ENCODE peak calls at places on chromosomes 1 and 21, in five cellular contexts. M, T, G, J and Y are unnamed samples.
A peak's percentile ranks its signal among the peaks of the same experiment; 100 is the strongest.

GRCh38 chr1:15212216-15212988 is 34.6 kb upstream of the FHAD1 start:
- DNase-seq in M (no peak), T (no peak), G (no peak), J (no peak), Y (peak; percentile 15)

GRCh38 chr1:59903136-59903754 is 23.3 kb downstream of the CYP2J2 start:
- DNase-seq in M (peak; percentile 29), T (no peak), G (peak; percentile 53), J (peak; percentile 61), Y (no peak)

GRCh38 chr1:180951186-180951745 is 38.6 kb downstream of the KIAA1614 start:
- DNase-seq in M (no peak), T (no peak), G (no peak), J (no peak), Y (no peak)

GRCh38 chr1:165858928-165859845 is 31.8 kb downstream of the UCK2 start:
- DNase-seq in M (peak; percentile 20), T (no peak), G (no peak), J (no peak), Y (no peak)

GRCh38 chr1:41741244-41741643 is 177.5 kb downstream of the HIVEP3 start:
- DNase-seq in M (no peak), T (no peak), G (no peak), J (peak; percentile 27), Y (no peak)

GRCh38 chr1:160834945-160835565 is 27.6 kb downstream of the CD244 start:
- DNase-seq in M (peak; percentile 64), T (peak; percentile 17), G (peak; percentile 55), J (peak; percentile 77), Y (no peak)

GRCh38 chr1:58652351-58653184 is 47.3 kb downstream of the MYSM1 start:
- DNase-seq in M (peak; percentile 89), T (peak; percentile 61), G (peak; percentile 68), J (peak; percentile 84), Y (no peak)

GRCh38 chr1:42963378-42964005 is 4.8 kb upstream of the SLC2A1 start:
- DNase-seq in M (peak; percentile 88), T (no peak), G (no peak), J (peak; percentile 53), Y (no peak)

GRCh38 chr1:220880726-220881506 is 1.7 kb downstream of the HLX start:
- DNase-seq in M (peak; percentile 94), T (peak; percentile 71), G (peak; percentile 35), J (peak; percentile 26), Y (peak; percentile 84)

GRCh38 chr1:10646347-10646861 is 150.0 kb downstream of the CASZ1 start:
- DNase-seq in M (peak; percentile 76), T (peak; percentile 54), G (peak; percentile 76), J (peak; percentile 50), Y (no peak)

GRCh38 chr1:94955767-94956632 is 29.1 kb upstream of the CNN3 start:
- DNase-seq in M (peak; percentile 47), T (peak; percentile 62), G (peak; percentile 86), J (peak; percentile 56), Y (no peak)

GRCh38 chr1:226201029-226201593 is 14.6 kb upstream of the ACBD3 start:
- DNase-seq in M (peak; percentile 28), T (no peak), G (no peak), J (peak; percentile 56), Y (no peak)

GRCh38 chr1:155320661-155321576 is at the start of gene RUSC1:
- DNase-seq in M (peak; percentile 83), T (peak; percentile 88), G (peak; percentile 84), J (peak; percentile 41), Y (peak; percentile 88)

GRCh38 chr1:164726235-164726634 is 167.3 kb downstream of the PBX1 start:
- DNase-seq in M (peak; percentile 94), T (no peak), G (no peak), J (peak; percentile 53), Y (no peak)

GRCh38 chr1:156767879-156768608 is 709 bp downstream of the PRCC start:
- DNase-seq in M (peak; percentile 63), T (peak; percentile 40), G (peak; percentile 30), J (no peak), Y (peak; percentile 73)

GRCh38 chr1:222369991-222370910 is 177.7 kb downstream of the HHIPL2 start:
- DNase-seq in M (peak; percentile 85), T (no peak), G (no peak), J (peak; percentile 53), Y (no peak)

GRCh38 chr1:8603220-8603616 is 214.2 kb downstream of the RERE start:
- DNase-seq in M (peak; percentile 51), T (no peak), G (no peak), J (no peak), Y (no peak)

GRCh38 chr1:15236226-15237145 is 10.5 kb upstream of the FHAD1 start:
- DNase-seq in M (peak; percentile 17), T (no peak), G (no peak), J (no peak), Y (no peak)

GRCh38 chr1:184888505-184888904 is 85.8 kb downstream of the NIBAN1 start:
- DNase-seq in M (peak; percentile 69), T (no peak), G (no peak), J (peak; percentile 67), Y (no peak)

GRCh38 chr21:25733859-25734653 is 648 bp downstream of the ATP5PF start:
- DNase-seq in M (peak; percentile 75), T (peak; percentile 39), G (peak; percentile 71), J (peak; percentile 9), Y (no peak)

GRCh38 chr1:109649380-109649987 is 6.4 kb upstream of the GSTM4 start:
- DNase-seq in M (peak; percentile 76), T (no peak), G (no peak), J (peak; percentile 37), Y (no peak)

GRCh38 chr1:84504580-84505021 is 1.6 kb upstream of the SPATA1 start:
- DNase-seq in M (peak; percentile 71), T (no peak), G (peak; percentile 5), J (peak; percentile 25), Y (no peak)

GRCh38 chr1:241696172-241696814 is 44.2 kb downstream of the WDR64 start:
- DNase-seq in M (no peak), T (no peak), G (no peak), J (no peak), Y (no peak)

GRCh38 chr1:223345720-223346119 is 18.3 kb downstream of the SUSD4 start:
- DNase-seq in M (no peak), T (no peak), G (no peak), J (no peak), Y (no peak)

DNA sequence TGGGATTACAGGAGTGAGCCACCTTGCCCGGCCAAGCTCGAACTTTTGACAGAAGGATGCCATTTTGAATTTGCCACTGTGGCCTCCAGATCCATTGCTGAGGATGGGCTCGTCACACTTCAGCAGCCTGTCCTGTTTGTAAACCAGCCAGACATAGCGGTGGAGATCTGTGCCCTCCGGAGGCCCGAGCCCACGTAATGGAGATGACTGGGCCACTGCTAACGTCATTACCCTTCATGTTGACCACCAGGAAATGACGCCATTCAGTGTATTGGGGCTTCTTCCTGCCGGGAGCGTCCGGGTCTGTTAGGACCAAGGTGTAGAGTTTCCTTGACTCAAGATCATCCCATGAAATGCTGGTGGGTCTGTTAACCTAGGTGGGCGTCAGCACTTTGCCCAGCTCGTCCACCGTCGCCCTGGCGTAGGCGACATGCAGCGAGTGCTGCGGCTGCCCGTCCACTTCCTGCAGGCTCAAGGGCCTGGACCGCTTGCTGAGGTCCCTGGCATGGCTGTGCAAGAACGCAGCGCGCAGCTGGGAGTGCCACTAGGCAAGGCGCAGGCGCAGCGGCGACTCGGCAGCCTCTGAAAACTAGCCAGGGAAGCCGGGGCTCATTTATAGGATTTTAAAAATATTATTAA is 40.8 kb downstream of the PTPRC start:
- DNase-seq in M (no peak), T (no peak), G (peak; percentile 35), J (no peak), Y (no peak)
- H3K27ac ChIP-seq in M (no peak overlapping the region), T (no peak overlapping the region), G (peak overlapping the region; percentile 69), J (peak overlapping the region; percentile 97), Y (no peak overlapping the region)

GRCh38 chr1:53421208-53421607 is 38.0 kb upstream of the DMRTB1 start:
- DNase-seq in M (no peak), T (no peak), G (no peak), J (no peak), Y (no peak)
- H3K4me3 ChIP-seq in M (no peak overlapping the region), T (no peak overlapping the region), G (no peak overlapping the region), J (no peak overlapping the region), Y (no peak overlapping the region)

GRCh38 chr1:212596798-212597197 is 11.8 kb upstream of the ATF3 start:
- DNase-seq in M (no peak), T (no peak), G (no peak), J (no peak), Y (no peak)
- H3K27ac ChIP-seq in M (peak overlapping the region; percentile 88), T (no peak overlapping the region), G (peak overlapping the region; percentile 71), J (peak overlapping the region; percentile 80), Y (no peak overlapping the region)

GRCh38 chr1:31936966-31937299 is 1.2 kb downstream of the PTP4A2 start:
- DNase-seq in M (peak; percentile 40), T (no peak), G (no peak), J (no peak), Y (no peak)

GRCh38 chr1:31932491-31933316 is 5.5 kb downstream of the PTP4A2 start:
- DNase-seq in M (peak; percentile 54), T (no peak), G (no peak), J (peak; percentile 88), Y (no peak)

GRCh38 chr1:31936278-31936965 is 1.7 kb downstream of the PTP4A2 start:
- DNase-seq in M (peak; percentile 46), T (no peak), G (peak; percentile 64), J (peak; percentile 19), Y (no peak)

GRCh38 chr1:31934251-31934650 is 3.9 kb downstream of the PTP4A2 start:
- DNase-seq in M (no peak), T (no peak), G (no peak), J (no peak), Y (no peak)

DNA sequence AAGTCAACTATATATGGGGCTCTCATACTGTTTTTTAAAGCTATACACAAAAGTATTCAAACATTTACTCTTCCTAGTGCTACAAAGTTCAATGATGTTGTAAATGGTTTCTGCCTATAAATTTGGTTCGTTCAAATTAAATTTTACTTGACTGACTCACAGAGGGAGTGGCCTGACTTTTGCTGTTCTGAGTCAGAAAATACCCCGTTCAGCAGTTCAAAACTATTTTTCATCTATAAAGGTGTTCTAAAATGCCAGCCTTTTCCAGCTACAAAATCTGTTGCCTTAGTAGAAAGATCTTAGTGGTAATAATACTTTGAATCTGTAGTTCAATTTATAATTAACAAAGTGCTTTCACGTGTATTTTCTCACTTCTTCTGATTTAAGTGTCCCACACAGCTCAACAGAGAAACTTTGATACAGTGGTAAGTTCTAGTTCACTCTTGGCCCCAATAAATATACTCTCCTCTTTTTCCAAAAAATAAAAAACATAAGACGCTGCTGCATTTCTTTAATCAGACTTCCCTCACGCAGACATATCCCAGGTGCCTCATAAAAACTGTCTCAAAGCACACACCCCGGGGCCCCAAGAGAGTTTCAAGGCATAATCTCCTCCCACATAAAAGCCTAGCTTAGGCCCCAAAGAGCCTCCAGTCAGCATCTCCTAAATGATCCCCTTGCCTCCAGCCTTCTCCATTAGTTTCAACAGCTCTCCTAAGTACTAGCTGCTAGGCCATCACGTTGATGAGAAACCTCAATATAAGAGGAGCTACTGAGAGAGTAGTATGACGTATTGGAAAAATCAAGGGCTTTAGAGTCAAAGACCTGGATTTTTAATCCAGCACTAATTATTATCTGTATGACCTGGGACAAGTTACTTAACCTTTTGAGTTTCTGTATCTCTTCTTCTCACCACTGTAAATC is 3.2 kb downstream of the PTP4A2 start:
- DNase-seq in M (peak; percentile 83), T (no peak), G (peak; percentile 66), J (peak; percentile 91), Y (no peak)
- H3K4me3 ChIP-seq in M (peak overlapping the region; percentile 96), T (no peak overlapping the region), G (no peak overlapping the region), J (peak overlapping the region; percentile 80), Y (peak overlapping the region; percentile 70)